ENCODE peak calls at places on chromosomes 1 and 21, in eight cellular contexts. T is kidney epithelial cell; Z is IMR-90; P is stomach; R is CD8-positive, alpha-beta T cell; K is fibroblast of lung; U is ovary; O is uterus. G is an unnamed sample.
A peak's percentile ranks its signal among the peaks of the same experiment; 100 is the strongest.

GRCh38 chr1:53317651-53318539 is 10.0 kb downstream of the LRP8 start:
- DNase-seq in T (no peak), Z (no peak), P (no peak), R (no peak), K (no peak), U (no peak), O (no peak), G (no peak)

GRCh38 chr21:41437754-41438153 is 11.7 kb downstream of the MX1 start:
- DNase-seq in T (no peak), Z (no peak), P (no peak), R (no peak), K (no peak), U (no peak), O (no peak), G (no peak)

GRCh38 chr1:42282867-42283583 is 52.0 kb downstream of the FOXJ3 start:
- DNase-seq in T (peak; percentile 29), Z (peak; percentile 59), P (no peak), R (no peak), K (peak; percentile 23), U (no peak), O (no peak), G (no peak)

GRCh38 chr1:217343907-217344306 is 287.0 kb downstream of the GPATCH2 start:
- DNase-seq in T (no peak), Z (no peak), P (no peak), R (no peak), K (no peak), U (no peak), O (no peak), G (no peak)

GRCh38 chr1:7516341-7516740 is 254.8 kb upstream of the VAMP3 start:
- DNase-seq in T (no peak), Z (peak; percentile 41), P (no peak), R (no peak), K (no peak), U (no peak), O (no peak), G (no peak)

GRCh38 chr1:53414632-53415031 is 44.6 kb upstream of the DMRTB1 start:
- DNase-seq in T (no peak), Z (no peak), P (no peak), R (no peak), K (no peak), U (no peak), O (no peak), G (no peak)

GRCh38 chr1:241413974-241414373 is 57.0 kb upstream of the RGS7 start:
- DNase-seq in T (no peak), Z (no peak), P (no peak), R (no peak), K (no peak), U (no peak), O (no peak), G (no peak)

GRCh38 chr1:223770621-223771315 is 58.4 kb downstream of the CAPN2 start:
- DNase-seq in T (no peak), Z (no peak), P (no peak), R (no peak), K (no peak), U (no peak), O (no peak), G (no peak)

GRCh38 chr1:113534130-113534817 is 144.0 kb downstream of the MAGI3 start:
- DNase-seq in T (peak; percentile 10), Z (peak; percentile 84), P (no peak), R (no peak), K (peak; percentile 15), U (no peak), O (no peak), G (no peak)

GRCh38 chr1:207302618-207303408 is 18.7 kb upstream of the CD55 start:
- DNase-seq in T (no peak), Z (no peak), P (no peak), R (no peak), K (no peak), U (no peak), O (no peak), G (no peak)

GRCh38 chr1:180953291-180953747 is 40.6 kb downstream of the KIAA1614 start:
- DNase-seq in T (no peak), Z (no peak), P (peak; percentile 70), R (no peak), K (no peak), U (no peak), O (no peak), G (no peak)
- H3K4me3 ChIP-seq in T (no peak overlapping the region), Z (no peak overlapping the region), P (peak overlapping the region; percentile 81), R (peak overlapping the region; percentile 69), K (peak overlapping the region; percentile 60), U (peak overlapping the region; percentile 68), O (peak overlapping the region; percentile 54), G (peak overlapping the region; percentile 80)

DNA sequence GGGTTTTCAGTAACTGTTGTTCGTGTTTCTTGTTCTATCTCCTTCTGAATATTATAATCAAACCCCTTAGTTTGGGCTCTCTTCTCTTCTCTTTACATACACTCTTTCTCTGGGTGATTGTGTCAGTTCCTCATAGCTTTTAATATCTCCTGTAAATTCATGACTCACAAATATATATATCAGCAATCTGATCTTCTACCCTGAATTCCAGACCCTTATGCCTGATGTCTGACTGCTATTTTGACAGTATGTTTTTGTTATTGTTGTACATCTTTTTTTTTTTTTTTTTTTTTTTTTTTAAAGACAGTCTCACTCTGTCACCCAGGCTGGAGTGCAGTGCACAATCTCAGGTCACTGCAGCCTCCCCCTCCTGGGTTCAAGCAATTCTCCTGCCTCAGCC is 70.8 kb upstream of the MPC2 start:
- DNase-seq in T (no peak), Z (no peak), P (no peak), R (no peak), K (no peak), U (no peak), O (no peak), G (no peak)
- TF ChIP-seq CTCF in T (no peak), Z (no peak), P (no peak), R (no peak), K (no peak), U (no peak), O (no peak), G (no peak)

GRCh38 chr21:43362928-43363314 is 64.0 kb downstream of the SIK1 start:
- DNase-seq in T (no peak), Z (no peak), P (no peak), R (no peak), K (no peak), U (peak; percentile 26), O (no peak), G (peak; percentile 32)

GRCh38 chr21:43363506-43364260 is 63.2 kb downstream of the SIK1 start:
- DNase-seq in T (no peak), Z (no peak), P (no peak), R (no peak), K (no peak), U (peak; percentile 30), O (no peak), G (no peak)

GRCh38 chr21:43361493-43362296 is 65.2 kb downstream of the SIK1 start:
- DNase-seq in T (no peak), Z (peak; percentile 79), P (no peak), R (peak; percentile 67), K (peak; percentile 69), U (peak; percentile 44), O (no peak), G (peak; percentile 86)

GRCh38 chr21:43361127-43361492 is 65.8 kb downstream of the SIK1 start:
- DNase-seq in T (no peak), Z (peak; percentile 63), P (no peak), R (no peak), K (peak; percentile 54), U (peak; percentile 33), O (no peak), G (no peak)

GRCh38 chr21:43362306-43362927 is 64.5 kb downstream of the SIK1 start:
- DNase-seq in T (no peak), Z (peak; percentile 86), P (peak; percentile 56), R (peak; percentile 85), K (peak; percentile 77), U (peak; percentile 85), O (peak; percentile 42), G (peak; percentile 89)
- H3K4me3 ChIP-seq in T (no peak overlapping the region), Z (no peak overlapping the region), P (no peak overlapping the region), R (peak overlapping the region; percentile 44), K (peak overlapping the region; percentile 33), U (no peak overlapping the region), O (no peak overlapping the region), G (peak overlapping the region; percentile 30)

GRCh38 chr1:27552911-27553420 is 51.0 kb downstream of the AHDC1 start:
- DNase-seq in T (no peak), Z (no peak), P (no peak), R (no peak), K (no peak), U (no peak), O (no peak), G (no peak)
- TF ChIP-seq CTCF in T (no peak), Z (no peak), P (no peak), R (no peak), K (no peak), U (no peak), O (no peak), G (no peak)

GRCh38 chr1:1631793-1632420 is at the start of gene MMP23B:
- DNase-seq in T (no peak), Z (no peak), P (no peak), R (no peak), K (peak; percentile 70), U (peak; percentile 77), O (no peak), G (peak; percentile 51)
- H3K4me3 ChIP-seq in T (no peak within 1 kb of the TSS), Z (peak within 1 kb of the TSS; percentile 13), P (peak within 1 kb of the TSS; percentile 38), R (no peak within 1 kb of the TSS), K (peak within 1 kb of the TSS; percentile 14), U (no peak within 1 kb of the TSS), O (peak within 1 kb of the TSS; percentile 10), G (peak within 1 kb of the TSS; percentile 53)

GRCh38 chr1:12172959-12173358 is 6.2 kb downstream of the TNFRSF1B start:
- DNase-seq in T (no peak), Z (no peak), P (no peak), R (no peak), K (no peak), U (no peak), O (no peak), G (no peak)

GRCh38 chr1:12172042-12172851 is 5.5 kb downstream of the TNFRSF1B start:
- DNase-seq in T (no peak), Z (no peak), P (no peak), R (no peak), K (no peak), U (no peak), O (no peak), G (no peak)

GRCh38 chr1:12175456-12175797 is 8.6 kb downstream of the TNFRSF1B start:
- DNase-seq in T (no peak), Z (no peak), P (no peak), R (no peak), K (no peak), U (no peak), O (no peak), G (no peak)

GRCh38 chr1:12174789-12175455 is 8.1 kb downstream of the TNFRSF1B start:
- DNase-seq in T (no peak), Z (no peak), P (no peak), R (no peak), K (no peak), U (no peak), O (peak; percentile 64), G (no peak)

GRCh38 chr1:12173631-12174121 is 6.9 kb downstream of the TNFRSF1B start:
- DNase-seq in T (no peak), Z (peak; percentile 35), P (peak; percentile 73), R (peak; percentile 86), K (no peak), U (no peak), O (no peak), G (peak; percentile 96)
- TF ChIP-seq CTCF in T (no peak), Z (no peak), P (no peak), R (no peak), K (no peak), U (no peak), O (no peak), G (no peak)

G was measured in Peyer's patch.